ENCODE peak calls at places on chromosomes 11 and 22, in eight cellular contexts. H, Q, R, I, L, G, T and U are unnamed samples.

GRCh38 chr22:49948116-49948515 is 12.5 kb upstream of the PIM3 start:
- DNase-seq in Q (no peak), I (no peak), R (no peak), T (no peak), H (no peak), L (peak), G (no peak), U (peak)

GRCh38 chr11:64247729-64248531 is 1.2 kb upstream of the PPP1R14B start:
- DNase-seq in L (no peak), I (no peak), R (no peak), H (no peak), G (no peak), T (no peak), Q (no peak), U (no peak)

GRCh38 chr11:47616726-47617416 is 22.7 kb upstream of the C1QTNF4 start:
- DNase-seq in I (peak), L (peak), T (no peak), Q (peak), H (peak), R (peak), G (no peak), U (peak)

GRCh38 chr11:118012083-118012669 is 26.0 kb downstream of the IL10RA start:
- DNase-seq in R (no peak), L (no peak), I (no peak), G (no peak), H (no peak), Q (peak), T (no peak), U (no peak)

GRCh38 chr11:116511684-116512083 is 261.1 kb downstream of the BUD13 start:
- DNase-seq in I (no peak), R (no peak), T (no peak), Q (no peak), L (no peak), H (no peak), G (no peak), U (no peak)

GRCh38 chr11:70913715-70914231 is 338.6 kb downstream of the SHANK2 start:
- DNase-seq in Q (no peak), L (no peak), R (no peak), G (no peak), T (peak), I (no peak), H (no peak), U (peak)

GRCh38 chr11:116371146-116371545 is 401.6 kb downstream of the BUD13 start:
- DNase-seq in I (no peak), L (no peak), T (no peak), R (no peak), H (no peak), Q (no peak), G (no peak), U (no peak)

GRCh38 chr11:36510567-36511020 is 522 bp upstream of the TRAF6 start:
- DNase-seq in R (no peak), T (no peak), H (no peak), I (no peak), G (no peak), Q (peak), L (no peak), U (no peak)

GRCh38 chr11:73342633-73343032 is 33.6 kb upstream of the RELT start:
- DNase-seq in Q (no peak), R (no peak), L (no peak), T (no peak), G (no peak), H (no peak), I (no peak), U (no peak)

GRCh38 chr22:44461083-44461375 is 37.0 kb downstream of the RTL6 start:
- DNase-seq in R (no peak), H (no peak), L (no peak), I (no peak), T (no peak), Q (no peak), G (no peak), U (peak)

GRCh38 chr22:31085928-31086327 is 4.8 kb downstream of the SMTN start:
- DNase-seq in I (no peak), T (no peak), Q (no peak), R (no peak), L (no peak), G (no peak), H (no peak), U (no peak)

GRCh38 chr11:2547806-2548205 is 103.0 kb downstream of the KCNQ1 start:
- DNase-seq in R (no peak), H (no peak), G (no peak), L (peak), T (no peak), I (no peak), Q (no peak), U (no peak)

GRCh38 chr11:121958323-121958977 is 157.6 kb downstream of the BLID start:
- DNase-seq in R (no peak), H (no peak), Q (no peak), I (no peak), G (no peak), T (no peak), L (no peak), U (no peak)

GRCh38 chr11:75536786-75537629 is 11.3 kb upstream of the GDPD5 start:
- DNase-seq in L (no peak), G (no peak), Q (peak), R (no peak), T (no peak), I (no peak), H (no peak), U (no peak)

GRCh38 chr11:93521086-93521485 is 22.1 kb downstream of the SMCO4 start:
- DNase-seq in H (no peak), R (no peak), Q (no peak), I (no peak), T (no peak), L (no peak), G (no peak), U (no peak)

GRCh38 chr11:17845431-17845881 is 110.9 kb downstream of the KCNC1 start:
- DNase-seq in R (no peak), I (peak), T (no peak), H (no peak), Q (peak), L (no peak), G (no peak), U (no peak)

GRCh38 chr11:86499723-86500129 is 125.0 kb downstream of the CCDC81 start:
- DNase-seq in R (no peak), H (no peak), T (no peak), Q (no peak), L (peak), G (no peak), I (no peak), U (peak)

GRCh38 chr11:119374632-119375394 is 6.7 kb downstream of the USP2 start:
- DNase-seq in Q (no peak), I (no peak), H (peak), R (no peak), T (no peak), L (no peak), G (no peak), U (no peak)

GRCh38 chr11:36016263-36016662 is 72.4 kb downstream of the LDLRAD3 start:
- DNase-seq in I (no peak), R (no peak), H (no peak), L (no peak), G (no peak), Q (no peak), T (no peak), U (no peak)

GRCh38 chr22:30195245-30196140 is 51.1 kb downstream of the LIF start:
- DNase-seq in L (no peak), I (no peak), Q (peak), H (no peak), R (no peak), T (no peak), G (no peak), U (no peak)

GRCh38 chr11:11032072-11032471 is 174.2 kb upstream of the ZBED5 start:
- DNase-seq in I (no peak), H (no peak), L (no peak), R (no peak), T (no peak), G (no peak), Q (no peak), U (no peak)

GRCh38 chr11:847876-848275 is 5.2 kb downstream of the TSPAN4 start:
- DNase-seq in H (no peak), T (no peak), R (no peak), G (no peak), I (no peak), Q (no peak), L (no peak), U (no peak)

GRCh38 chr22:23827351-23827995 is 11.3 kb downstream of the DERL3 start:
- DNase-seq in I (no peak), T (no peak), H (no peak), R (no peak), Q (no peak), G (no peak), L (no peak), U (no peak)

GRCh38 chr11:35541621-35542375 is 16.4 kb upstream of the PAMR1 start:
- DNase-seq in T (no peak), H (peak), Q (peak), L (no peak), R (no peak), I (peak), G (no peak), U (peak)

GRCh38 chr11:123536690-123537437 is 106.8 kb downstream of the GRAMD1B start:
- DNase-seq in G (no peak), I (no peak), Q (no peak), T (no peak), L (no peak), R (no peak), H (no peak), U (no peak)

GRCh38 chr11:117345039-117345438 is 17.4 kb downstream of the CEP164 start:
- DNase-seq in I (no peak), R (no peak), H (no peak), T (no peak), Q (peak), G (no peak), L (no peak), U (no peak)

GRCh38 chr11:706957-707816 is 1.2 kb downstream of the EPS8L2 start:
- DNase-seq in R (peak), L (peak), H (no peak), Q (no peak), G (no peak), I (no peak), T (no peak), U (peak)

GRCh38 chr22:36328635-36329216 is 59.0 kb downstream of the MYH9 start:
- DNase-seq in T (no peak), I (peak), L (peak), H (peak), R (peak), Q (peak), G (no peak), U (no peak)

GRCh38 chr11:43518407-43519165 is 159.9 kb downstream of the TTC17 start:
- DNase-seq in T (no peak), H (no peak), G (no peak), L (no peak), R (no peak), Q (peak), I (no peak), U (no peak)

GRCh38 chr11:15821471-15821870 is 534.9 kb downstream of the SOX6 start:
- DNase-seq in H (no peak), I (no peak), R (no peak), L (no peak), G (no peak), Q (peak), T (no peak), U (no peak)

GRCh38 chr11:60831501-60832079 is 10.3 kb upstream of the CCDC86 start:
- DNase-seq in L (no peak), G (no peak), R (no peak), Q (peak), I (no peak), T (no peak), H (no peak), U (no peak)

GRCh38 chr11:26027887-26028286 is 304.0 kb upstream of the ANO3 start:
- DNase-seq in Q (no peak), L (no peak), T (no peak), R (no peak), G (no peak), H (no peak), I (no peak), U (no peak)

GRCh38 chr11:120153221-120153620 is 15.3 kb upstream of the TRIM29 start:
- DNase-seq in Q (no peak), R (no peak), H (no peak), I (no peak), T (no peak), L (no peak), G (no peak), U (no peak)

GRCh38 chr11:558503-558902 is 2.0 kb downstream of the LMNTD2 start:
- DNase-seq in H (no peak), G (no peak), L (no peak), T (no peak), Q (no peak), I (no peak), R (no peak), U (no peak)

GRCh38 chr11:120566176-120566575 is 54.6 kb downstream of the GRIK4 start:
- DNase-seq in I (no peak), R (no peak), G (no peak), L (no peak), T (no peak), Q (peak), H (no peak), U (no peak)

GRCh38 chr11:9285850-9286587 is 20.9 kb upstream of the DENND5A start:
- DNase-seq in R (no peak), L (no peak), Q (no peak), G (no peak), T (no peak), H (no peak), I (no peak), U (no peak)

GRCh38 chr11:3616721-3617460 is 24.9 kb downstream of the ART5 start:
- DNase-seq in I (no peak), R (no peak), T (no peak), Q (peak), G (no peak), L (no peak), H (no peak), U (no peak)